ENCODE peak calls at places on chromosomes 6 and 20, in ten cellular contexts. J, Y, F, V, G, L, A, K, I and T are unnamed samples.

GRCh38 chr6:149318581-149319286 is 1.2 kb downstream of the TAB2 start:
- DNase-seq in J (peak; percentile 2), I (no peak), A (no peak), G (no peak), F (peak; percentile 40), Y (no peak), V (peak; percentile 34), K (no peak), L (peak; percentile 39), T (no peak)

GRCh38 chr20:9025643-9026042 is 43.2 kb upstream of the PLCB4 start:
- DNase-seq in I (no peak), J (no peak), A (no peak), F (no peak), V (no peak), Y (no peak), K (no peak), L (peak; percentile 80), G (no peak), T (no peak)

GRCh38 chr6:129212081-129212480 is 329.1 kb downstream of the LAMA2 start:
- DNase-seq in K (no peak), J (no peak), V (no peak), G (no peak), I (no peak), Y (no peak), L (peak; percentile 44), F (no peak), A (no peak), T (no peak)

GRCh38 chr20:22946594-22946993 is 88.5 kb upstream of the SSTR4 start:
- DNase-seq in A (no peak), V (no peak), Y (no peak), G (no peak), J (no peak), I (no peak), L (no peak), F (no peak), K (no peak), T (no peak)

GRCh38 chr6:140441256-140441655 is 1066.8 kb upstream of the CITED2 start:
- DNase-seq in I (peak; percentile 59), F (peak; percentile 36), J (peak; percentile 48), K (peak; percentile 25), G (no peak), Y (peak; percentile 71), V (no peak), A (no peak), L (peak; percentile 63), T (no peak)

GRCh38 chr20:50924261-50924660 is 7.0 kb downstream of the ADNP start:
- DNase-seq in A (no peak), V (no peak), K (no peak), Y (no peak), L (no peak), F (no peak), G (no peak), I (no peak), J (no peak), T (no peak)

GRCh38 chr6:135423649-135424128 is 73.9 kb downstream of the AHI1 start:
- DNase-seq in J (peak; percentile 37), L (peak; percentile 36), I (no peak), Y (no peak), V (no peak), A (no peak), G (no peak), K (no peak), F (no peak), T (no peak)

GRCh38 chr6:15715060-15715459 is 52.2 kb upstream of the DTNBP1 start:
- DNase-seq in J (no peak), G (no peak), I (no peak), K (no peak), A (no peak), Y (no peak), L (peak; percentile 64), V (no peak), F (no peak), T (no peak)

GRCh38 chr6:165659945-165660862 is 2.8 kb downstream of the PDE10A start:
- DNase-seq in A (no peak), F (no peak), K (peak; percentile 25), J (no peak), Y (no peak), V (no peak), L (no peak), I (peak; percentile 58), G (no peak), T (no peak)
- H3K4me3 ChIP-seq in A (peak overlapping the region; percentile 52), F (peak overlapping the region; percentile 23), K (peak overlapping the region; percentile 71), J (peak overlapping the region; percentile 16), Y (peak overlapping the region; percentile 87), V (peak overlapping the region; percentile 54), L (no peak overlapping the region), I (peak overlapping the region; percentile 51), G (peak overlapping the region; percentile 87), T (no peak overlapping the region)

GRCh38 chr6:31826793-31827285 is 699 bp upstream of the HSPA1B start:
- DNase-seq in K (peak; percentile 87), V (peak; percentile 69), G (no peak), I (peak; percentile 91), F (peak; percentile 92), L (peak; percentile 88), A (peak; percentile 92), Y (peak; percentile 89), J (peak; percentile 92), T (peak; percentile 94)

GRCh38 chr6:31825553-31825952 is 2.0 kb upstream of the HSPA1B start:
- DNase-seq in J (no peak), K (no peak), L (no peak), F (no peak), V (no peak), I (no peak), A (no peak), Y (no peak), G (no peak), T (no peak)

GRCh38 chr6:31827286-31828079 is at the start of gene HSPA1B:
- DNase-seq in G (peak; percentile 99), L (peak; percentile 100), A (peak; percentile 99), K (peak; percentile 99), J (peak; percentile 100), I (peak; percentile 100), F (peak; percentile 100), Y (peak; percentile 99), V (peak; percentile 97), T (peak; percentile 98)

GRCh38 chr6:31831350-31832215 is 4.0 kb downstream of the HSPA1B start:
- DNase-seq in A (no peak), Y (no peak), I (peak; percentile 30), G (no peak), F (peak; percentile 58), K (no peak), L (no peak), V (no peak), J (no peak), T (no peak)

DNA sequence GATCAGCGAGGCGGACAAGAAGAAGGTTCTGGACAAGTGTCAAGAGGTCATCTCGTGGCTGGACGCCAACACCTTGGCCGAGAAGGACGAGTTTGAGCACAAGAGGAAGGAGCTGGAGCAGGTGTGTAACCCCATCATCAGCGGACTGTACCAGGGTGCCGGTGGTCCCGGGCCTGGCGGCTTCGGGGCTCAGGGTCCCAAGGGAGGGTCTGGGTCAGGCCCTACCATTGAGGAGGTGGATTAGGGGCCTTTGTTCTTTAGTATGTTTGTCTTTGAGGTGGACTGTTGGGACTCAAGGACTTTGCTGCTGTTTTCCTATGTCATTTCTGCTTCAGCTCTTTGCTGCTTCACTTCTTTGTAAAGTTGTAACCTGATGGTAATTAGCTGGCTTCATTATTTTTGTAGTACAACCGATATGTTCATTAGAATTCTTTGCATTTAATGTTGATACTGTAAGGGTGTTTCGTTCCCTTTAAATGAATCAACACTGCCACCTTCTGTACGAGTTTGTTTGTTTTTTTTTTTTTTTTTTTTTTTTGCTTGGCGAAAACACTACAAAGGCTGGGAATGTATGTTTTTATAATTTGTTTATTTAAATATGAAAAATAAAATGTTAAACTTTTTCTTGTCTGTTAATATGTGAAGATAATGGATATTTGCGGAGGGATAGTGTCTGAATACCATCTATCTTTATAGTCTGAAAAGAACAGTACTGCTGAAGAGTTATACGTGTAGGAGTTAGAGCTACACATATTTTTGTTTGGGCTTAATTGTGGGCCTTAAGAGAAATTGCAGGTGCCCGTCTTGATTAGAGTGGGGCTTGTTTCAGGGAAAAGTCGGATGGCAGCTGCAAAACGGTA is 2.3 kb downstream of the HSPA1B start:
- DNase-seq in A (no peak), K (no peak), J (no peak), Y (no peak), F (peak; percentile 42), I (peak; percentile 69), G (no peak), V (no peak), L (no peak), T (no peak)
- H3K4me1 ChIP-seq in A (peaks cover 40% of the 10 kb centered on the region), K (peaks cover 28% of the 10 kb centered on the region), J (peaks cover 43% of the 10 kb centered on the region), Y (peaks cover 36% of the 10 kb centered on the region), F (peaks cover 5% of the 10 kb centered on the region), I (peaks cover 10% of the 10 kb centered on the region), G (peaks cover 35% of the 10 kb centered on the region), V (peaks cover 14% of the 10 kb centered on the region), L (peaks cover 2% of the 10 kb centered on the region), T (peaks cover 46% of the 10 kb centered on the region)

GRCh38 chr20:24149881-24150307 is 161.3 kb upstream of the GGTLC1 start:
- DNase-seq in Y (peak; percentile 30), K (no peak), V (no peak), L (no peak), I (no peak), F (no peak), G (no peak), A (no peak), J (peak; percentile 28), T (peak; percentile 40)
- TF ChIP-seq CTCF in Y (peak; percentile 46), K (no peak), V (peak; percentile 15), L (no peak), I (no peak), F (peak; percentile 36), G (no peak), A (peak; percentile 38), J (peak; percentile 47), T (no peak)

GRCh38 chr20:57397693-57398108 is 6.5 kb downstream of the RBM38 start:
- DNase-seq in L (no peak), V (peak; percentile 85), F (no peak), K (peak; percentile 22), I (peak; percentile 51), A (peak; percentile 64), G (no peak), J (peak; percentile 50), Y (no peak), T (peak; percentile 83)

GRCh38 chr20:57400262-57400701 is 9.1 kb downstream of the RBM38 start:
- DNase-seq in V (peak; percentile 60), G (no peak), Y (no peak), L (no peak), F (no peak), A (no peak), K (peak; percentile 14), J (no peak), I (peak; percentile 39), T (peak; percentile 32)

GRCh38 chr20:57398231-57398821 is 7.1 kb downstream of the RBM38 start:
- DNase-seq in J (peak; percentile 60), I (peak; percentile 90), F (peak; percentile 75), A (peak; percentile 78), K (peak; percentile 81), L (no peak), Y (peak; percentile 73), V (peak; percentile 96), G (no peak), T (peak; percentile 83)

GRCh38 chr20:57399587-57400261 is 8.5 kb downstream of the RBM38 start:
- DNase-seq in I (peak; percentile 61), V (peak; percentile 48), F (no peak), J (peak; percentile 41), G (no peak), L (peak; percentile 20), A (no peak), Y (peak; percentile 54), K (peak; percentile 41), T (no peak)

DNA sequence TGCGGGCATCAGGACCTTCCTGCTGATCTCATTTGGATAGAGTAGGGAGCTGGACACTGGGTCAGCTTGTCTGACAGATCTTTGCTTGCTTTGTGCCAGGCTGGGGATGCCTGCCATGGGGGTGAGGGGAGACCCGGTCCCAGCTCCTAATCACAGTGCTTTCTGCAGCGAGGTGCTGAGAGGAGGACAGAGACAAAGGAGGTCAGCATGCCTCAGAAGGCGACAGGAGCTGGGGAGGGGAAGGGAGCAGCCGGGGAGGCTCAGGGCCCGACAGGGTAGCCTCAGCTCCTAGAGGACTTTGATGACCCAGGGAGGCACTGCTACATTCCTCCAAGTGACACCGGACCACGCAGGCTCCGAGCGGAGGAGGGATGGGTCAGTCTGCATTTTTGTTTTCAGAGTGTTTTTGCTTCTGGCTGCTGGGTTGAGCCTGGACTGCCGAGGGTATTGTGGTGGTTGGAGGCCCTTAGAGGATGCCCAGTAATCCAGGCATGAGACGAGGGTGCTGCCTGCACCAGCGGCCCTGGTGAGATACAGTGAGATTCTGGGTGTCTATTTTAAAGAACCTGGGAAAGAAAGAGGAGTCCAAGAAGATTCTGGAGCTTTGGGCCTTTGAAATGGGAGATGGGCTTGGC is 7.8 kb downstream of the RBM38 start:
- DNase-seq in L (no peak), Y (no peak), J (no peak), G (no peak), I (peak; percentile 40), A (no peak), F (no peak), K (peak; percentile 10), V (no peak), T (peak; percentile 39)
- H3K4me3 ChIP-seq in L (no peak overlapping the region), Y (peak overlapping the region; percentile 13), J (no peak overlapping the region), G (peak overlapping the region; percentile 24), I (peak overlapping the region; percentile 17), A (peak overlapping the region; percentile 25), F (no peak overlapping the region), K (peak overlapping the region; percentile 77), V (no peak overlapping the region), T (no peak overlapping the region)